ENCODE peak calls at places on chromosomes 2 and 18, in six cellular contexts. B, J, Z, R, Y and N are unnamed samples.
A peak's percentile ranks its signal among the peaks of the same experiment; 100 is the strongest.

GRCh38 chr2:209666296-209666695 is 105.3 kb upstream of the UNC80 start:
- DNase-seq in R (no peak), B (no peak), Y (no peak), J (no peak), Z (no peak), N (no peak)

GRCh38 chr2:25052948-25053477 is 11.1 kb downstream of the EFR3B start:
- DNase-seq in B (no peak), Y (no peak), Z (no peak), J (no peak), R (no peak), N (no peak)

GRCh38 chr2:108448678-108449409 is at the start of gene GCC2:
- DNase-seq in B (peak; percentile 94), J (peak; percentile 97), Y (peak; percentile 93), R (peak; percentile 91), Z (peak; percentile 70), N (peak; percentile 95)

GRCh38 chr18:35616664-35617423 is 35.3 kb downstream of the GALNT1 start:
- DNase-seq in J (no peak), R (no peak), B (no peak), Y (no peak), Z (peak; percentile 21), N (peak; percentile 95)

GRCh38 chr18:48662021-48662661 is 123.3 kb downstream of the CTIF start:
- DNase-seq in Y (no peak), Z (peak; percentile 21), R (no peak), J (no peak), B (peak; percentile 70), N (no peak)

GRCh38 chr2:177691177-177691576 is 298.6 kb downstream of the AGPS start:
- DNase-seq in B (no peak), Z (no peak), Y (no peak), R (no peak), J (no peak), N (no peak)

GRCh38 chr2:202831241-202831997 is 40.1 kb downstream of the ICA1L start:
- DNase-seq in Y (no peak), R (peak; percentile 28), Z (peak; percentile 52), B (peak; percentile 79), J (peak; percentile 36), N (peak; percentile 75)

GRCh38 chr2:14569294-14569693 is 63.2 kb upstream of the LRATD1 start:
- DNase-seq in Y (no peak), B (no peak), R (no peak), Z (no peak), J (no peak), N (no peak)

GRCh38 chr18:48085781-48086487 is 155.5 kb upstream of the SMAD2 start:
- DNase-seq in Z (no peak), Y (no peak), R (no peak), B (no peak), J (no peak), N (no peak)

GRCh38 chr2:88146590-88146989 is 18.7 kb upstream of the FABP1 start:
- DNase-seq in J (no peak), Y (no peak), R (no peak), Z (no peak), B (no peak), N (no peak)

GRCh38 chr18:69843047-69843446 is 104.6 kb downstream of the CD226 start:
- DNase-seq in J (no peak), R (no peak), Y (no peak), B (no peak), Z (no peak), N (no peak)

GRCh38 chr2:212135739-212136138 is 402.9 kb downstream of the ERBB4 start:
- DNase-seq in B (no peak), Z (no peak), R (no peak), Y (no peak), J (no peak), N (peak; percentile 49)
- TF ChIP-seq JUN in B (no peak), Z (no peak), R (no peak), Y (no peak), J (no peak), N (no peak)

DNA sequence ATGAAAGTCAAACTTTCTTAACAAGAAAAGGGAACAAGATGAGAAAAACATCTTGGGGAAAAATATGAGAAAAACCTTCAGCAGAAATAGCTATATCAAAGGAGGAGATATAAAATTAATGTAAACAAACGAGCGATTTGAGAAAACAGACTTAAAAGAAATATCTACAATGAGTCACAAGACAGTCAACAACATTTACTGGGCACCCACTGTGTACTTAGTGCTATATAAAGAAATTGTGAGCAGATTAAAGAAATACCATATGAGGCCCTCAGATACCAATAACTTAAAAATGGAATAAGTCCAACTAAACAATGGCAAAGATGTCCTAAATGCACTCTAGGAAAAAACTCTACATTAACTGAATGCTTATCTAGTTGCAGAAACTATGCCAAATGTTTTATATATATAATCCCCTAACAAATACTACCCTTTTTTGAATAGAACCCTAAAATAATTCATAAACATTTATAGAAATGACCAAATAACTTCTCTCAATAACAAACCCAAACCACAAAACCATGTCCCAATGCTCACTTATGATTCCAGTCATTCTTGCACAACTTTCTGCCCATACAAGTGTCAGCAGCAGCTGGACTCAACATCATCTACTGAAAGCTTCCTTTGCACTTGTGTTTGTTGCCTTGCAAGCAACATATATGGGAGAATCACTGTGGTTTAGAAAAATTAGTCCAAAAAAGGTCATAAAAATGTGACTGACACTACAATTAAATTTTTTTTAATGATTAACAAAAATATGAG is 83.5 kb downstream of the COBLL1 start:
- DNase-seq in Z (peak; percentile 4), J (no peak), R (no peak), Y (no peak), B (peak; percentile 41), N (no peak)
- TF ChIP-seq JUN in Z (peak; percentile 89), J (no peak), R (no peak), Y (no peak), B (no peak), N (no peak)

GRCh38 chr2:218445602-218446001 is 26.7 kb downstream of the VIL1 start:
- DNase-seq in Y (no peak), J (no peak), B (no peak), Z (no peak), R (no peak), N (no peak)
- TF ChIP-seq JUN in Y (no peak), J (no peak), B (no peak), Z (no peak), R (no peak), N (no peak)

DNA sequence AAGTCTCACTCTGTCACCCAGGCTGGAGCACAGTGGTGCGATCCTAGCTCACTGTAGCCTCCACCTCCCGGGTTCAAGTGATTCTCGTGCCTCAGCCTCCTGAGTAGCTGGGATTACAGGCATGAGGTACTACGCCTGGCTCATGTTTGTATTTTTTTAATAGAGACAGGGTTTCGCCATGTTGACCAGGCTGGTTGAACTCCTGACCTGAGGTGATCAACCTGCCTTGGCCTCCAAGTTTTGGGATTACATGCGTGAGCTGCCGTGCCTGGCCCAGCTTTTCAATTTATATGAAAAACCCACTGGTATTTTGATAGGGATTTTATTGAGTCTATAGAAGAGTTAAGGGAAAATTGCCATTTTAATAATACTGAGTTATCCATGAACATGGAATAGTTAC is 63.3 kb downstream of the XRCC5 start:
- DNase-seq in Z (no peak), Y (no peak), B (no peak), J (no peak), R (no peak), N (no peak)
- TF ChIP-seq JUN in Z (no peak), Y (no peak), B (no peak), J (no peak), R (no peak), N (no peak)

GRCh38 chr2:71686781-71687180 is 233.4 kb downstream of the DYSF start:
- DNase-seq in J (no peak), Z (no peak), B (no peak), Y (no peak), R (no peak), N (no peak)
- TF ChIP-seq JUN in J (no peak), Z (no peak), B (no peak), Y (no peak), R (no peak), N (no peak)

GRCh38 chr18:37484893-37485834 is 80.4 kb downstream of the CELF4 start:
- DNase-seq in Y (peak; percentile 43), Z (peak; percentile 29), R (peak; percentile 83), J (peak; percentile 72), B (no peak), N (no peak)

GRCh38 chr18:37481491-37481890 is 84.1 kb downstream of the CELF4 start:
- DNase-seq in R (no peak), B (no peak), Z (no peak), Y (no peak), J (no peak), N (no peak)

GRCh38 chr18:37482433-37482832 is 83.2 kb downstream of the CELF4 start:
- DNase-seq in B (no peak), J (no peak), R (no peak), Z (no peak), Y (no peak), N (no peak)

GRCh38 chr18:37483984-37484892 is 81.4 kb downstream of the CELF4 start:
- DNase-seq in Z (no peak), R (no peak), Y (peak; percentile 36), J (no peak), B (no peak), N (no peak)

DNA sequence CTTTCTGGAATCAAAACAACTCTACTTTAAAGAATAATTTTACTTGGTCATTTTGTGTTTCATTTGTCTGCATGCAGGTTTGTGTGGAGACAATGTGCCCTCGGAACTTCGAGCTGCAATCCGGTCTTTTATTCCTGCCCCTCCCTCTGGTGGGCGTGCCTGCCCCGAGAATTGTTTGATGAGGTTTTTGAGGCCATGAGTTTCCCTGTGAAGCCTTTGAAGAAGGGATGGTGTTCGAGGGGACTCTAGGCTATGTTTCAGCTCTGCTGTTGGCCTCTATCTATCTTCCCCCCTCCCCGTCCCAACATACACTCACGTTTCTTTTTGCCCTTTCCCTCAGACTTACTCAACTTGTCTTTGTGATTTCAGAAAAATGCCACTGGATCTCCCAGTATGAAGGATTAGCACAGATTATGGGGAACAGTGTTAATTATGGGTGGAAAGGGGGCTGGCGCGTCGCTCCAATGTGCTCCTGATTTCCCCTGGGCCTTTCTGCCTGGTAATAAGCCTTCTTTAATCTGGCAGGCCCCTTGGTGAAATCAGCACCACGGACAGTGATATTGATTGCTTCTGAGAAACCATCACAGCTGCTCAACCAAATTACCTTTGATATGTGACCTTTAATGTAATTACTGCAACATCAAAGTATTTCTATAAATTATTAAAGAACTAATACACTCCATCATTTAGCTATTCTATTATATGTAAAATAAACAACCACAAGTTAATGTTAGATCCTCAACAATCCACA is 82.2 kb downstream of the CELF4 start:
- DNase-seq in J (peak; percentile 59), Z (no peak), B (no peak), R (peak; percentile 51), Y (no peak), N (peak; percentile 7)
- TF ChIP-seq JUN in J (no peak), Z (no peak), B (no peak), R (no peak), Y (no peak), N (no peak)